ENCODE peak calls at places on chromosomes 4 and X, in five cellular contexts. One of them, this sample, is unnamed.

GRCh38 chrX:151713859-151714258 is 2.0 kb upstream of the FATE1 start:
- DNase-seq in transverse colon: no peak
- DNase-seq in A549: peak; percentile 37
- DNase-seq in SK-N-SH: peak; percentile 48
- DNase-seq in tibial nerve: no peak
- DNase-seq in this sample: no peak

GRCh38 chr4:100146756-100147155 is 43.5 kb downstream of the DDIT4L start:
- DNase-seq in transverse colon: no peak
- DNase-seq in A549: no peak
- DNase-seq in SK-N-SH: no peak
- DNase-seq in tibial nerve: no peak
- DNase-seq in this sample: no peak

GRCh38 chr4:163554870-163555465 is 60.5 kb downstream of the TMA16 start:
- DNase-seq in transverse colon: no peak
- DNase-seq in A549: no peak
- DNase-seq in SK-N-SH: peak; percentile 23
- DNase-seq in tibial nerve: no peak
- DNase-seq in this sample: no peak

GRCh38 chrX:40855411-40855810 is 120.1 kb upstream of the MED14 start:
- DNase-seq in transverse colon: no peak
- DNase-seq in A549: no peak
- DNase-seq in SK-N-SH: no peak
- DNase-seq in tibial nerve: no peak
- DNase-seq in this sample: no peak

GRCh38 chr4:185874516-185875230 is 62.7 kb upstream of the SORBS2 start:
- DNase-seq in transverse colon: no peak
- DNase-seq in A549: peak; percentile 21
- DNase-seq in SK-N-SH: no peak
- DNase-seq in tibial nerve: no peak
- DNase-seq in this sample: no peak

GRCh38 chr4:140223056-140223810 is 69.2 kb upstream of the MAML3 start:
- DNase-seq in transverse colon: no peak
- DNase-seq in A549: no peak
- DNase-seq in SK-N-SH: no peak
- DNase-seq in tibial nerve: no peak
- DNase-seq in this sample: no peak

GRCh38 chr4:63851496-63851895 is 557.8 kb downstream of the TECRL start:
- DNase-seq in transverse colon: no peak
- DNase-seq in A549: no peak
- DNase-seq in SK-N-SH: no peak
- DNase-seq in tibial nerve: no peak
- DNase-seq in this sample: no peak

GRCh38 chr4:159292137-159292896 is 189.4 kb downstream of the RAPGEF2 start:
- DNase-seq in transverse colon: no peak
- DNase-seq in A549: no peak
- DNase-seq in SK-N-SH: no peak
- DNase-seq in tibial nerve: no peak
- DNase-seq in this sample: no peak

GRCh38 chrX:38336538-38337240 is 9.4 kb upstream of the RPGR start:
- DNase-seq in transverse colon: peak; percentile 47
- DNase-seq in A549: no peak
- DNase-seq in SK-N-SH: no peak
- DNase-seq in tibial nerve: no peak
- DNase-seq in this sample: no peak

GRCh38 chr4:105555409-105555808 is 3.0 kb downstream of the ARHGEF38 start:
- DNase-seq in transverse colon: no peak
- DNase-seq in A549: no peak
- DNase-seq in SK-N-SH: no peak
- DNase-seq in tibial nerve: no peak
- DNase-seq in this sample: no peak

GRCh38 chr4:147361726-147362125 is 119.2 kb upstream of the EDNRA start:
- DNase-seq in transverse colon: peak; percentile 63
- DNase-seq in A549: peak; percentile 45
- DNase-seq in SK-N-SH: no peak
- DNase-seq in tibial nerve: peak; percentile 25
- DNase-seq in this sample: no peak

GRCh38 chr4:145819246-145820181 is 119.1 kb downstream of the ZNF827 start:
- DNase-seq in transverse colon: peak; percentile 22
- DNase-seq in A549: no peak
- DNase-seq in SK-N-SH: no peak
- DNase-seq in tibial nerve: no peak
- DNase-seq in this sample: no peak

GRCh38 chr4:113223001-113223400 is 173.5 kb downstream of the ANK2 start:
- DNase-seq in transverse colon: no peak
- DNase-seq in A549: no peak
- DNase-seq in SK-N-SH: no peak
- DNase-seq in tibial nerve: no peak
- DNase-seq in this sample: no peak

GRCh38 chr4:15003441-15003890 is 1.2 kb downstream of the CPEB2 start:
- DNase-seq in transverse colon: peak; percentile 68
- DNase-seq in A549: no peak
- DNase-seq in SK-N-SH: peak; percentile 69
- DNase-seq in tibial nerve: no peak
- DNase-seq in this sample: peak; percentile 76

GRCh38 chrX:45771114-45771513 is 570.4 kb upstream of the DIPK2B start:
- DNase-seq in transverse colon: peak; percentile 72
- DNase-seq in A549: peak; percentile 82
- DNase-seq in SK-N-SH: no peak
- DNase-seq in tibial nerve: no peak
- DNase-seq in this sample: peak; percentile 40

GRCh38 chr4:48722509-48723446 is 57.3 kb downstream of the FRYL start:
- DNase-seq in transverse colon: no peak
- DNase-seq in A549: no peak
- DNase-seq in SK-N-SH: no peak
- DNase-seq in tibial nerve: no peak
- DNase-seq in this sample: no peak

GRCh38 chr4:15667006-15667405 is 11.8 kb upstream of the FBXL5 start:
- DNase-seq in transverse colon: no peak
- DNase-seq in A549: no peak
- DNase-seq in SK-N-SH: no peak
- DNase-seq in tibial nerve: no peak
- DNase-seq in this sample: no peak

GRCh38 chr4:113806850-113807249 is 45.3 kb upstream of the CAMK2D start:
- DNase-seq in transverse colon: no peak
- DNase-seq in A549: no peak
- DNase-seq in SK-N-SH: no peak
- DNase-seq in tibial nerve: no peak
- DNase-seq in this sample: no peak

GRCh38 chrX:107725761-107726555 is 49.6 kb downstream of the TSC22D3 start:
- DNase-seq in transverse colon: no peak
- DNase-seq in A549: peak; percentile 66
- DNase-seq in SK-N-SH: no peak
- DNase-seq in tibial nerve: no peak
- DNase-seq in this sample: no peak

GRCh38 chr4:48252313-48252712 is 17.3 kb downstream of the TEC start:
- DNase-seq in transverse colon: no peak
- DNase-seq in A549: no peak
- DNase-seq in SK-N-SH: no peak
- DNase-seq in tibial nerve: no peak
- DNase-seq in this sample: no peak

GRCh38 chr4:156290811-156291210 is 337.1 kb upstream of the CTSO start:
- DNase-seq in transverse colon: no peak
- DNase-seq in A549: no peak
- DNase-seq in SK-N-SH: no peak
- DNase-seq in tibial nerve: no peak
- DNase-seq in this sample: no peak

GRCh38 chr4:101345596-101346311 is 1.6 kb downstream of the PPP3CA start:
- DNase-seq in transverse colon: peak; percentile 63
- DNase-seq in A549: peak; percentile 44
- DNase-seq in SK-N-SH: peak; percentile 83
- DNase-seq in tibial nerve: peak; percentile 43
- DNase-seq in this sample: peak; percentile 84

GRCh38 chr4:20890752-20891151 is 190.5 kb downstream of the PACRGL start:
- DNase-seq in transverse colon: no peak
- DNase-seq in A549: no peak
- DNase-seq in SK-N-SH: no peak
- DNase-seq in tibial nerve: no peak
- DNase-seq in this sample: no peak
- TF ChIP-seq EP300 in transverse colon: no peak
- TF ChIP-seq EP300 in A549: no peak
- TF ChIP-seq EP300 in SK-N-SH: no peak
- TF ChIP-seq EP300 in tibial nerve: no peak
- TF ChIP-seq EP300 in this sample: no peak

GRCh38 chr4:74669702-74670101 is 124.6 kb downstream of the BTC start:
- DNase-seq in transverse colon: no peak
- DNase-seq in A549: no peak
- DNase-seq in SK-N-SH: no peak
- DNase-seq in tibial nerve: no peak
- DNase-seq in this sample: no peak

GRCh38 chr4:74667944-74668343 is 126.4 kb downstream of the BTC start:
- DNase-seq in transverse colon: no peak
- DNase-seq in A549: no peak
- DNase-seq in SK-N-SH: no peak
- DNase-seq in tibial nerve: no peak
- DNase-seq in this sample: no peak

GRCh38 chr4:74665346-74665745 is 129.0 kb downstream of the BTC start:
- DNase-seq in transverse colon: no peak
- DNase-seq in A549: no peak
- DNase-seq in SK-N-SH: no peak
- DNase-seq in tibial nerve: no peak
- DNase-seq in this sample: no peak

GRCh38 chr4:74670583-74670982 is 123.7 kb downstream of the BTC start:
- DNase-seq in transverse colon: no peak
- DNase-seq in A549: peak; percentile 56
- DNase-seq in SK-N-SH: no peak
- DNase-seq in tibial nerve: no peak
- DNase-seq in this sample: no peak

DNA sequence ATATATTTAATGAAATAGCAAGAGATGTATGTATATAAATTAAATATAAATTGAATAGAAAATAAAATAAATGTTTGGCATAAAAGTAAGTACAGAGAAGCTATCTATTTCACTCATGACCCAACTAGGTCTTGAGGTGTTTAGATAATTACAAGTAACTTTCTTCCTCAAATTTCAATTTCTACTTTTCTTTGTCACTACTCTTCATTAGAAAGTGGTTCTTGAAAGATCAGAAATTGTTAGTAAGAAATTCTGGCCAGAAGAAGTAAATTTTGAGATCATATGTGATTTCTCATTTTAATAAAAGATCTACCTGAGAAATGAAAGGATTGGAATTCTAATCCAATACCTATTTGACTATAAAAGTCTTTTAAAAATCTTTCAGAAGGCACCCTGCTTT is 126.9 kb downstream of the BTC start:
- DNase-seq in transverse colon: no peak
- DNase-seq in A549: no peak
- DNase-seq in SK-N-SH: no peak
- DNase-seq in tibial nerve: no peak
- DNase-seq in this sample: no peak
- H3K27ac ChIP-seq in transverse colon: no peak overlapping the region
- H3K27ac ChIP-seq in A549: peak overlapping the region; percentile 83
- H3K27ac ChIP-seq in SK-N-SH: no peak overlapping the region
- H3K27ac ChIP-seq in tibial nerve: no peak overlapping the region
- H3K27ac ChIP-seq in this sample: no peak overlapping the region

GRCh38 chr4:1211371-1211770 is 37.6 kb downstream of the CTBP1 start:
- DNase-seq in transverse colon: peak; percentile 3
- DNase-seq in A549: no peak
- DNase-seq in SK-N-SH: no peak
- DNase-seq in tibial nerve: no peak
- DNase-seq in this sample: peak; percentile 12

GRCh38 chr4:1211951-1212545 is 36.9 kb downstream of the CTBP1 start:
- DNase-seq in transverse colon: no peak
- DNase-seq in A549: no peak
- DNase-seq in SK-N-SH: no peak
- DNase-seq in tibial nerve: no peak
- DNase-seq in this sample: peak; percentile 20

GRCh38 chr4:1214101-1215095 is 34.5 kb downstream of the CTBP1 start:
- DNase-seq in transverse colon: no peak
- DNase-seq in A549: no peak
- DNase-seq in SK-N-SH: no peak
- DNase-seq in tibial nerve: no peak
- DNase-seq in this sample: no peak

GRCh38 chr4:1213336-1213995 is 35.5 kb downstream of the CTBP1 start:
- DNase-seq in transverse colon: no peak
- DNase-seq in A549: no peak
- DNase-seq in SK-N-SH: no peak
- DNase-seq in tibial nerve: no peak
- DNase-seq in this sample: no peak

DNA sequence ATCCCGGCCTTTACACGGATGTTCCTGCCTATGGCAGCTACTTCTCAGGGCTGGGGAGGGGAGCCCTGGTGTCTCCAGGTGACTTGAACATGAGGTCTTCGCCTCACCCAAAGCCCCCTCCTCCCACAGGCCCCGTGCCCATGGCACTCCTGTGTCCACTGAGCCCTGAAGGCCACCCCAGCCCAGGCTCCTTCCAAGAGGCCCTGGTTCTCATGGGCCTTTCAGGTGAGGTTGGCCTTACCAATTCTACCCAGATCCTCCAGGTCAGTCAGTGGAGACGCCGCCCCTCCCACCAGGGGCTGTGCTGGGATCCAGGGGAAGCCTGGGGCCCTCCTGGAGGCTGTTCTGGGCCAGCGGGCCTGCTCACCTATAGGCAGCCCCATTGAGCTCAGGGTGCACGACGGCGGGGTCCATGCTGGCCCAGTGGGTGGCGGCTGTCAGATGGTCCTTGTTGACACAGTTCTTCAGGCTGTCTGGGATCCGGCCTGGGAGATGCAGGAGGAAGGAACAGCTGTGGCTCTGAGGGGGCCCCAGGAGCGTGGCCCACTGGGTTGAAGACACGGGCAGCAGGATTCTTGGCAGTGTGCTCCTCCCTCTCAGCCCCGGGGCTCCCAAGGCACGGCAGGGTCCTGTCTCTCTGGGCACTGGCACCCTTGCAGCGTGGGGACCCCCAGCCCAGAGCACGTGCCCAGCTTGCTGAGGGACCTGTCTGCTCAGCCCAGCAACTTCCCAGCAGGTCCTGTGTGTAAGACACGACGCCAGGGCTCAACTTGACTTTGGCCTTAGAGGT is 36.2 kb downstream of the CTBP1 start:
- DNase-seq in transverse colon: no peak
- DNase-seq in A549: no peak
- DNase-seq in SK-N-SH: no peak
- DNase-seq in tibial nerve: no peak
- DNase-seq in this sample: peak; percentile 46
- H3K4me1 ChIP-seq in transverse colon: peaks cover 29% of the 10 kb centered on the region
- H3K4me1 ChIP-seq in A549: no peaks in the 10 kb centered on the region
- H3K4me1 ChIP-seq in SK-N-SH: peaks cover 35% of the 10 kb centered on the region
- H3K4me1 ChIP-seq in tibial nerve: peaks cover 5% of the 10 kb centered on the region
- H3K4me1 ChIP-seq in this sample: peaks cover 39% of the 10 kb centered on the region

DNA sequence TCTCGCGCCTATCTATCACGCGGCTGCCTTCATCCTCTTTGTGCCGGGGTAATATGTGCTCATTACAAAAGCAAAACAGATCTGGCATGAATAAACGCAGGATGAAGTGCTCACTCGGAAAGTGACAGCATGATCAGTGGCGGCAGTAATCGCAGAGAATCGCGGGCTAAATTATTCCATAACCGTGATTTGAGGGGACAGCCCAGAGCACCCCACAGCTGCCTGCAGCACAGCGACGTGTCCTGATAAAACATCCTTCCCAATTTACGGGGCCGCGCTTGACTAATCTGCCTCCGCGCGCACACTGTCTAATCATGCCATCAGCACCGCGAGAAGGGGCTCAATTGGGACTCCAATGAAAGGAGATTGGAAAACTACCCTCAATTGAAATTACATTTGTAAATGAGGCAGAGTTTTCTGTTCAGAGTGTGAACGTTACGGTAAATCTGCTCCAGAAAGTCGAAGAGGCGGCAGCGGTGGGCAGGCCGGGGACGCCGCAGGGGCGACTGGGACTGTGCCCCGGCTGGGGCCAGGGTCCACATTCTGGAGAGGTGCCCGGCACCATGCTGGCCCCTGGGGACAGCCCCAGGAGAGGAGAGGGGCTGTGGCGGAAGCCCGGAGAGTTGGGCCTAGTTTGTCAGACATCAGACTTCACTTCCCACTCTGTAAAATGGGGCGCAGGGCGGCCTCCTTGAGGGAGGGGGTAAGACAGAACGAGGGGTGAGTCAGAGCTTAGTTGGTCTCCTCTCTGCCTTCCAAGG is 107.7 kb downstream of the FAM53A start:
- DNase-seq in transverse colon: no peak
- DNase-seq in A549: no peak
- DNase-seq in SK-N-SH: no peak
- DNase-seq in tibial nerve: no peak
- DNase-seq in this sample: no peak
- TF ChIP-seq EP300 in transverse colon: no peak
- TF ChIP-seq EP300 in A549: no peak
- TF ChIP-seq EP300 in SK-N-SH: no peak
- TF ChIP-seq EP300 in tibial nerve: no peak
- TF ChIP-seq EP300 in this sample: no peak